ENCODE peak calls at places on chromosomes 12 and 14, in ten cellular contexts. M is spleen, T is thoracic aorta, R is psoas muscle, S is kidney, W is RWPE1, I is fibroblast of lung, C is HCT116, H is RWPE2, V is Peyer's patch. N is an unnamed sample.
A peak's percentile ranks its signal among the peaks of the same experiment; 100 is the strongest.

GRCh38 chr12:76274699-76275098 is 73.5 kb downstream of the BBS10 start:
- DNase-seq in T (no peak), S (no peak), V (no peak), C (no peak), R (no peak), I (no peak), H (no peak), W (no peak), M (no peak), N (no peak)

GRCh38 chr12:108271951-108272729 is 67.0 kb downstream of the CMKLR1 start:
- DNase-seq in C (no peak), V (no peak), W (no peak), H (no peak), R (no peak), I (no peak), M (no peak), S (no peak), T (no peak), N (no peak)

GRCh38 chr12:109463776-109464175 is 13.3 kb downstream of the KCTD10 start:
- DNase-seq in V (no peak), I (no peak), R (no peak), W (no peak), C (no peak), M (no peak), H (no peak), T (no peak), S (peak; percentile 79), N (no peak)

GRCh38 chr12:22728989-22729388 is 104.0 kb downstream of the ETNK1 start:
- DNase-seq in H (no peak), W (no peak), S (no peak), M (no peak), I (peak; percentile 21), C (no peak), T (no peak), V (no peak), R (no peak), N (no peak)

GRCh38 chr12:106138646-106139421 is at the start of gene NUAK1:
- DNase-seq in T (no peak), V (no peak), I (peak; percentile 33), R (peak; percentile 79), H (no peak), C (no peak), M (no peak), W (peak; percentile 20), S (peak; percentile 94), N (no peak)

GRCh38 chr12:72471806-72472205 is 199.6 kb downstream of the TRHDE start:
- DNase-seq in R (no peak), I (no peak), W (no peak), M (no peak), H (no peak), S (no peak), V (no peak), T (no peak), C (no peak), N (no peak)

GRCh38 chr12:82124711-82125110 is 233.5 kb downstream of the CCDC59 start:
- DNase-seq in R (no peak), M (no peak), S (no peak), W (no peak), C (no peak), H (peak; percentile 34), I (no peak), V (no peak), T (no peak), N (no peak)

GRCh38 chr14:91339076-91339475 is 78.5 kb downstream of the CCDC88C start:
- DNase-seq in M (peak; percentile 61), H (no peak), S (peak; percentile 52), C (no peak), V (no peak), W (no peak), T (no peak), I (no peak), R (no peak), N (no peak)

DNA sequence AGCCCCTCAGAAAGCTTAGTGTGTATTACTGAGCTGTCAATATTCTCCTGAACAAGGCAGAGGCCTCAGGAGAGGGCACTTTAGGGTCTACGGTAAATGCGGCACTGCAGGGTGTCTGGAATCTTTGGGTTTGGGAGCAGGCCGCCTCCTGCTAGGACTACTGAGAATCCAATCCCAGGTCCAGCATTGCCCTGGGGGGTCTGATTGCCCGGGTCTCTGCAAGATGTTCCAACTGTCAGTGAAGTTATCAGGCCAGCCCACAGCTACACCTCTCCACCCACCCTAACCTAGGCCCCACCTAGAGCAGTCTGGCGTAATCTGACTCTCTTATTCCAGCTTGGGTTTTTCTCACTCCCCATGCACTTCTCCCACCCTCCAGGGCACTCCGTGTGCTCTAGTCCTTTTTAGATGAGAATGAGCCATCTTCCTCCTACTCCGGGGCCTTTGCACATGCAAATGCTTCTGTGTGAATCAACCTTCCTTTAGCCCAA is 4.4 kb upstream of the ZFP36L1 start:
- DNase-seq in C (no peak), H (peak; percentile 55), R (no peak), W (no peak), I (no peak), S (no peak), M (peak; percentile 74), V (peak; percentile 15), T (no peak), N (no peak)
- H3K27ac ChIP-seq in C (peak overlapping the region; percentile 99), H (peak overlapping the region; percentile 99), R (peak overlapping the region; percentile 100), W (peak overlapping the region; percentile 99), I (no peak overlapping the region), S (no peak overlapping the region), M (peak overlapping the region; percentile 100), V (peak overlapping the region; percentile 100), T (peak overlapping the region; percentile 99), N (peak overlapping the region; percentile 100)

GRCh38 chr14:106522990-106523389 is 996.6 kb downstream of the TMEM121 start:
- DNase-seq in T (no peak), V (no peak), I (no peak), H (no peak), C (no peak), W (no peak), M (no peak), S (no peak), R (no peak), N (no peak)

GRCh38 chr14:106513302-106513701 is 986.9 kb downstream of the TMEM121 start:
- DNase-seq in C (no peak), T (no peak), R (no peak), H (no peak), V (no peak), S (no peak), W (no peak), I (no peak), M (no peak), N (no peak)

DNA sequence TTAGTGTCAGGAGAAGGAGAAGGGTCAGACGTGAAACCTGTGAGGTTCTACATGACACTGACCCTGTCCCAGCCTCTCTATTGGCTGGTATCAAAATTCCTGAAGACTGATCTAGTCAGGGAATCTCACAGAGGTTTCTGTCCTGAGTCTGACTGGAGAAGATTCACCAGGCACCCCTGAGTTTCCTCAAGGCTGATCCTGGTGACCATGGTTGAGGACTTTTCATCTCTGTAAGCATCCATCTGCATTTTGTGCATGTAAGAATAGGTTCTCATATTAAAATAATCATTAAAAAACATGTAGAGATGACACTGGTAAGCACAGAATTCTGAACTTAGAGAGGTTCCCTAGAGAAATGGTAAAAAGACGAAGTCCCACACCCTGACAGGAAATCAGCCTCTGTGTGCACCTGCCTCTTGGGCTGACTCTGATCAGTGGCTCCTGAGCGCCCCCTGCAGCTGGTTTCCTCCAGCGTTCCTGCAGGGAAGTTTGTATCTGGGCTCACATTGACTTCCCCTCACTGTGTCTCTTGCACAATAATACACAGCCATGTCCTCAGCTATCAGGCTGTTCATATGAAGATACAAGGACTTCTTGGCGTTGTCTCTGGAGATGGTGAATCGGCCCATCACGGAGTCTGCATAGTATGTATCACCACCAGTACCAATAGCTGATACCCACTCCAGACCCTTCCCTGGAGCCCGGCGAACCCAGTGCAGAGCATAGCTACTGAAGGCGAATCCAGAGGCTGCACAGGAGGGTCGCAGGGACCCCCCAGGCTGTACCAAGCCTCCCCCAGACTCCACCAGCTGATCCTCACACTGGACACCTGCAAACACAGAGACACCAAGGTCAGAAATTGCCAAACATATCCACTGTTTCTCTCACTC is 991.9 kb downstream of the TMEM121 start:
- DNase-seq in T (no peak), H (no peak), M (peak; percentile 94), I (no peak), V (peak; percentile 86), S (no peak), C (no peak), R (peak; percentile 34), W (no peak), N (peak; percentile 92)
- TF ChIP-seq CTCF in T (no peak), H (no peak), M (peak; percentile 47), I (no peak), V (peak; percentile 55), S (no peak), C (no peak), R (no peak), W (no peak), N (peak; percentile 77)

GRCh38 chr12:54386781-54387467 is 2.4 kb upstream of the ZNF385A start:
- DNase-seq in M (no peak), I (no peak), W (no peak), S (no peak), V (no peak), H (no peak), R (no peak), T (no peak), C (no peak), N (no peak)

GRCh38 chr12:54385251-54385914 is 850 bp upstream of the ZNF385A start:
- DNase-seq in T (no peak), R (no peak), I (no peak), M (peak; percentile 75), W (no peak), H (no peak), S (no peak), V (peak; percentile 56), C (no peak), N (no peak)

GRCh38 chr12:54381136-54381535 is 3.4 kb downstream of the ZNF385A start:
- DNase-seq in T (no peak), H (no peak), M (no peak), S (no peak), V (no peak), C (no peak), I (no peak), R (no peak), W (no peak), N (no peak)

GRCh38 chr12:54383041-54383609 is 1.4 kb downstream of the ZNF385A start:
- DNase-seq in H (no peak), C (no peak), T (no peak), I (peak; percentile 88), R (no peak), M (peak; percentile 44), V (no peak), W (peak; percentile 90), S (no peak), N (no peak)

DNA sequence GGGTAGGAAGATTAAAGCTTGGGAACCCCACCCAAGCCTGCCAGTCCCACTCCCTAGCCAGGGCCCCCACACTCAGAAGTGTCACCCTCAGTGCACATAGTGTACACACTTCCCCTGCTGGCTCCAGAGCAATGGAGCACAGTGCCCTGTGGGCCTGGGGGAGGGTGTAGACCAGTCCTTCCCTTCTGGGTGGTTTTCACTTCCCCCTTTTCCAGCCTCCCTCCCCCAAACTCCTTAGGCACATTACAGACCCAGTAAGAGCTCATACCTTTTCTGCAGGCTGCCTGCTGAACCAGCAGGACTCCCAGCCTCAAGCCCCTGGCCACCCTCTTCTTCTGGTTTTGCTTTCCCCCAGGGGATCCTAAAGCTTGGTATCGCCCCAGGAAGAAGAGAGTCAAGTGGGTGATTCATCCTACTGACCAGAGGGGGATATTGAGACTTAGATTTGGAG is at the start of gene ZNF385A:
- DNase-seq in W (no peak), H (no peak), I (no peak), T (no peak), R (no peak), M (peak; percentile 88), S (no peak), C (no peak), V (peak; percentile 61), N (no peak)
- H3K27ac ChIP-seq in W (peak within 1 kb of the TSS; percentile 73), H (peak within 1 kb of the TSS; percentile 33), I (peak within 1 kb of the TSS; percentile 78), T (peak within 1 kb of the TSS; percentile 45), R (peak within 1 kb of the TSS; percentile 76), M (peak within 1 kb of the TSS; percentile 72), S (no peak within 1 kb of the TSS), C (no peak within 1 kb of the TSS), V (peak within 1 kb of the TSS; percentile 67), N (no peak within 1 kb of the TSS)

GRCh38 chr12:56299853-56300643 is at the start of gene CS:
- DNase-seq in C (peak; percentile 96), I (peak; percentile 97), M (peak; percentile 100), V (peak; percentile 100), T (peak; percentile 98), W (peak; percentile 98), S (peak; percentile 100), R (peak; percentile 99), H (peak; percentile 99), N (peak; percentile 95)
- TF ChIP-seq CTCF in C (no peak), I (no peak), M (no peak), V (no peak), T (no peak), W (no peak), S (no peak), R (no peak), H (no peak), N (no peak)

N was measured in CD4-positive, alpha-beta T cell.